ENCODE peak calls at places on chromosomes 16 and 17, in nine cellular contexts. V is omental fat pad, Q is nephron progenitor cell, G is bronchial epithelial cell, F is A549, O is ovary, E is foreskin fibroblast, B is left lung, H is cardiac fibroblast. A is an unnamed sample.

GRCh38 chr17:64635647-64636305 is 26.3 kb downstream of the SMURF2 start:
- DNase-seq in B (no peak), Q (no peak), V (no peak), H (peak), F (peak), G (peak), O (no peak), E (peak), A (no peak)

GRCh38 chr17:74859439-74860228 is at the start of gene GRIN2C:
- DNase-seq in Q (peak), E (peak), V (no peak), H (no peak), B (no peak), G (no peak), O (peak), F (no peak), A (no peak)

GRCh38 chr16:10754941-10755340 is 11.3 kb downstream of the NUBP1 start:
- DNase-seq in F (no peak), E (peak), Q (no peak), V (no peak), O (peak), B (no peak), H (peak), G (peak), A (no peak)

GRCh38 chr17:41538565-41538991 is 10.5 kb upstream of the KRT19 start:
- DNase-seq in Q (no peak), V (no peak), B (peak), E (peak), G (peak), F (no peak), O (no peak), H (no peak), A (no peak)

GRCh38 chr17:45314761-45315549 is 1.9 kb downstream of the MAP3K14 start:
- DNase-seq in Q (no peak), F (peak), G (no peak), B (no peak), H (no peak), V (no peak), O (no peak), E (peak), A (no peak)

GRCh38 chr16:23784811-23785447 is 30.1 kb downstream of the CHP2 start:
- DNase-seq in B (no peak), V (no peak), F (peak), E (peak), Q (no peak), O (no peak), G (peak), H (peak), A (no peak)

GRCh38 chr17:80058311-80058955 is 22.0 kb downstream of the CCDC40 start:
- DNase-seq in H (no peak), E (no peak), B (no peak), F (no peak), O (no peak), Q (no peak), G (no peak), V (no peak), A (no peak)

GRCh38 chr16:15757075-15757386 is 99.8 kb downstream of the MYH11 start:
- DNase-seq in H (no peak), B (no peak), E (no peak), G (no peak), O (no peak), F (no peak), V (no peak), Q (no peak), A (no peak)

GRCh38 chr17:1143573-1143972 is 36.2 kb downstream of the ABR start:
- DNase-seq in O (no peak), V (no peak), Q (peak), E (peak), G (no peak), H (peak), F (no peak), B (no peak), A (no peak)

GRCh38 chr16:1497014-1497598 is 3.9 kb downstream of the TELO2 start:
- DNase-seq in Q (no peak), O (no peak), E (no peak), B (no peak), G (no peak), H (no peak), V (no peak), F (no peak), A (no peak)

GRCh38 chr16:81571592-81572230 is 127.1 kb downstream of the CMIP start:
- DNase-seq in E (no peak), G (no peak), Q (no peak), F (no peak), O (no peak), V (no peak), B (no peak), H (no peak), A (no peak)

GRCh38 chr17:48002208-48002919 is 31.5 kb downstream of the CDK5RAP3 start:
- DNase-seq in V (no peak), O (no peak), H (peak), Q (no peak), E (peak), B (no peak), G (peak), F (peak), A (no peak)

GRCh38 chr16:12729448-12729847 is 74.2 kb downstream of the CPPED1 start:
- DNase-seq in H (peak), V (no peak), B (no peak), E (peak), Q (no peak), G (no peak), F (no peak), O (no peak), A (no peak)

GRCh38 chr17:7945651-7946050 is 13.6 kb downstream of the CNTROB start:
- DNase-seq in F (no peak), B (no peak), Q (no peak), G (no peak), H (no peak), O (no peak), E (no peak), V (no peak), A (no peak)
- TF ChIP-seq CTCF in F (no peak), B (no peak), Q (no peak), G (no peak), H (no peak), O (no peak), E (no peak), V (no peak), A (no peak)

GRCh38 chr16:49183911-49184310 is 97.7 kb downstream of the CBLN1 start:
- DNase-seq in H (no peak), B (no peak), E (no peak), F (peak), Q (peak), G (peak), V (no peak), O (no peak), A (peak)
- TF ChIP-seq CTCF in H (no peak), B (no peak), E (no peak), F (no peak), Q (peak), G (peak), V (no peak), O (no peak), A (peak)

GRCh38 chr16:84752600-84752999 is 52.8 kb downstream of the USP10 start:
- DNase-seq in O (no peak), V (no peak), E (no peak), G (no peak), H (no peak), Q (no peak), F (no peak), B (no peak), A (no peak)

GRCh38 chr16:84753412-84754325 is 53.9 kb downstream of the USP10 start:
- DNase-seq in Q (no peak), B (no peak), F (no peak), V (no peak), H (no peak), O (no peak), E (no peak), G (no peak), A (no peak)

GRCh38 chr16:84756830-84757229 is 57.0 kb downstream of the USP10 start:
- DNase-seq in G (no peak), B (no peak), Q (no peak), F (no peak), O (no peak), E (no peak), V (no peak), H (no peak), A (no peak)

GRCh38 chr16:84755004-84755672 is 55.3 kb downstream of the USP10 start:
- DNase-seq in F (no peak), Q (no peak), B (no peak), G (peak), V (no peak), E (no peak), O (no peak), H (no peak), A (no peak)

DNA sequence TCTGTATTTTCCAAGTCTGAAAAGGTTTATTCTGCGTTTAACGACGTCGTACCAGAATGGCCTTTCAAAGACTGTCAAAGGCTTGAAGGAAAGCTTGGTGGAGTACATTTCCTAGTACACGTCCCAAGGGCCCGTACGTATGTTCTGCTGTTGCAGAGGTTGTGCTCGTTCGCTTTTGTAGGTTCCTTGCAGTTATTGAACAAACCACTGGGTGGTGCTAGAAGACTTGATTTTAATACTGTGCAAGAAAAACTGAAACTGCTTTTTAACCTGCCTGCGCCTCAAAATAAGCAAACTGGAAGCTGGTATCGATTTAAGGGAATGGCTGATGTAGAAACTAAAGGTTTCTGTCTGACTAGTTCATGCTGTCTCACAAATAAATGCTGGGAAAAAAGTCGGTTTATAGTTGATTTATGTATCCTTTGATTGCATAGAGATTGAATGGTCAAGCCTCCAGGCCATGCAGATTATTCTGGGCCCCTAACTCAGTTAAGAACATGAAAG is 54.6 kb downstream of the USP10 start:
- DNase-seq in O (no peak), E (peak), V (no peak), G (peak), B (no peak), H (peak), Q (peak), F (peak), A (peak)
- TF ChIP-seq CTCF in O (peak), E (peak), V (peak), G (peak), B (peak), H (peak), Q (peak), F (peak), A (peak)

DNA sequence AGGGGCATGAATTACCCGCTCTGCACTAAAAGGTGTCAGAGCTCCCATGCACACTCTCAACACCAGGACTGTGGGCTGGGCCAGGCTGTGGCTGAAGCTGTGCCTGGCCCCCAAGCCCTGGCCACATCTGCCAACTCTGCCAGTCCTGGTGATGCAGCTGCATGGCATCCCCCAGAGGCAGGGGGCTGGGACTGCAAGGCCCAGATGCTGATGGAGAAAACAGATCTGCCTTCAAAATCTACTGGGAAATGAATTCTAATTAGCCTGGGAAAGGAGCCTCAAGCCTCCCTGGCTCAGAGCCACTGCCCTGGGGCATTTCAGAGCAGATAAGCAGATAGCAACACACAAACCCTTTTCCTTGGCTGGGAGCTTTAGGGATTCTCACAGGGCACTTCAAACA is 3.4 kb downstream of the CHST6 start:
- DNase-seq in F (peak), O (no peak), E (peak), G (no peak), B (no peak), H (no peak), V (no peak), Q (no peak), A (no peak)
- TF ChIP-seq CTCF in F (no peak), O (no peak), E (no peak), G (peak), B (no peak), H (no peak), V (no peak), Q (no peak), A (no peak)

DNA sequence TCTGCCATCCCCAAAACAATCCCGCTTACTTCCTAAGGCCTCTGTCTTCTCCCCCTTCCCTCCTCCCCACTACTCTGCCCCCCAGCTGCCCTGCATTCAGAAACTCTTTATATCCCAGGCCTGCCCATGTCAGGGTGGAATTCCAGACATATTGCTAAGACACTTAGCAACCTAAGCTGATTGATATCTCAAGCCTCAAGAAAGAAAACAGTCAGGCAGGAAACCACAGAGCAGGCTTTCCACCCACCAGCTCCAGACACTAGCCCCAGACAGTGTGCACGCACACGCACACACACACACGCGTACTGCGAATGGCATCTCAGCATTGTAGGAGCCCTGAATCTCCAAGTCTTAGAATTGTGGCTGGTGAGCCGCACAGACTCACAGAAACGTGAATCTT is 8.9 kb upstream of the LPCAT2 start:
- DNase-seq in H (peak), V (no peak), E (peak), B (no peak), Q (no peak), O (no peak), G (peak), F (peak), A (no peak)
- TF ChIP-seq CTCF in H (no peak), V (no peak), E (no peak), B (no peak), Q (no peak), O (no peak), G (no peak), F (no peak), A (no peak)

DNA sequence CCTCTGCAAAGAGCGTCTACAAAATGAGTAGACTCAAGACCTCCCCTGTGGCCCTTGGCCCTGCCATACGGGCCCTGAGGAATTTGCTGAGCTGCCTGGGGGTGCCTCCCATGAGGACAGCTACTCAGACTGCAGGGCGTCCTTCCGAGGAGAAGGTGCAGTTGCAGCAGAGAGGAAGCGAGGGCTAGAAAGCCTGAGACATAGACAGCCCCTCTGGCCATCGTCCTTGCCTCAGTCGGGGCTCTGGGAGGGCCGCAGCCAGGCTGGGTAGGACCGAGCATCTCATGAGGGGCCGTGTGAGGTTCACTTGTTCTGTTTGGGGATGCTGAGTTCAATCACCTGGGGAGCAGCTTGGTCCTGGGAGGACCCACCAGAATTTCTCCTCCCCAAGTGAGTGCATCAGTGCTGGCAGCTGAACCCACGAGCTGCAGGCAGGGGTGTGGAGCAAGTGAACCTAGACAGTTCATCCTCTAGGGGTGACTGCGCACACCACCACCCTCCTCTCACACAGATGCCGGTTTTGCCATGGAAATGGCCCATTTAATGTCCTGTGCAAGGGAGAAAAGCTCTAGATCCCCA is 20.3 kb downstream of the RAB11FIP4 start:
- DNase-seq in H (no peak), B (no peak), O (no peak), V (no peak), F (no peak), G (no peak), Q (no peak), E (no peak), A (no peak)
- TF ChIP-seq CTCF in H (no peak), B (no peak), O (no peak), V (no peak), F (no peak), G (no peak), Q (no peak), E (no peak), A (no peak)

GRCh38 chr17:70882504-70882903 is 713.2 kb downstream of the KCNJ2 start:
- DNase-seq in V (no peak), E (no peak), Q (no peak), B (no peak), H (no peak), O (no peak), F (no peak), G (peak), A (no peak)
- TF ChIP-seq CTCF in V (no peak), E (no peak), Q (no peak), B (no peak), H (no peak), O (no peak), F (no peak), G (no peak), A (no peak)